ENCODE peak calls at places on chromosomes 5 and 9, in seven cellular contexts. One of them, this sample, is unnamed.

GRCh38 chr9:129333613-129333960 is 155.5 kb upstream of the IER5L start:
- DNase-seq in IMR-90: no peak
- DNase-seq in mesendoderm: peak
- DNase-seq in H1: no peak
- DNase-seq in mesenchymal stem cell: peak
- DNase-seq in trophoblast cell: peak
- DNase-seq in neuronal stem cell: no peak
- DNase-seq in this sample: peak

GRCh38 chr9:76365028-76365427 is 29.2 kb downstream of the RFK start:
- DNase-seq in mesenchymal stem cell: no peak
- DNase-seq in IMR-90: peak
- DNase-seq in neuronal stem cell: peak
- DNase-seq in H1: no peak
- DNase-seq in mesendoderm: peak
- DNase-seq in trophoblast cell: peak
- DNase-seq in this sample: no peak

GRCh38 chr5:112907166-112907611 is 14.8 kb downstream of the REEP5 start:
- DNase-seq in mesenchymal stem cell: no peak
- DNase-seq in mesendoderm: no peak
- DNase-seq in IMR-90: no peak
- DNase-seq in neuronal stem cell: no peak
- DNase-seq in H1: no peak
- DNase-seq in trophoblast cell: no peak
- DNase-seq in this sample: no peak

GRCh38 chr5:82106207-82106606 is 134.4 kb downstream of the ATG10 start:
- DNase-seq in mesendoderm: peak
- DNase-seq in IMR-90: peak
- DNase-seq in trophoblast cell: no peak
- DNase-seq in mesenchymal stem cell: peak
- DNase-seq in H1: no peak
- DNase-seq in neuronal stem cell: no peak
- DNase-seq in this sample: no peak

GRCh38 chr5:131186561-131187256 is 16.0 kb downstream of the LYRM7 start:
- DNase-seq in neuronal stem cell: no peak
- DNase-seq in trophoblast cell: no peak
- DNase-seq in mesenchymal stem cell: peak
- DNase-seq in IMR-90: peak
- DNase-seq in H1: no peak
- DNase-seq in mesendoderm: no peak
- DNase-seq in this sample: no peak

GRCh38 chr5:74075900-74076484 is 450.0 kb downstream of the ARHGEF28 start:
- DNase-seq in neuronal stem cell: no peak
- DNase-seq in mesenchymal stem cell: no peak
- DNase-seq in IMR-90: peak
- DNase-seq in trophoblast cell: peak
- DNase-seq in mesendoderm: no peak
- DNase-seq in H1: no peak
- DNase-seq in this sample: no peak

GRCh38 chr9:95379630-95380029 is 62.1 kb upstream of the FANCC start:
- DNase-seq in IMR-90: no peak
- DNase-seq in mesenchymal stem cell: no peak
- DNase-seq in neuronal stem cell: no peak
- DNase-seq in H1: no peak
- DNase-seq in trophoblast cell: no peak
- DNase-seq in mesendoderm: no peak
- DNase-seq in this sample: no peak

GRCh38 chr9:70817306-70817705 is 304.1 kb downstream of the TRPM3 start:
- DNase-seq in mesenchymal stem cell: no peak
- DNase-seq in neuronal stem cell: no peak
- DNase-seq in IMR-90: no peak
- DNase-seq in trophoblast cell: no peak
- DNase-seq in mesendoderm: no peak
- DNase-seq in H1: no peak
- DNase-seq in this sample: no peak

GRCh38 chr5:64811050-64811640 is 42.4 kb downstream of the CWC27 start:
- DNase-seq in H1: no peak
- DNase-seq in neuronal stem cell: peak
- DNase-seq in mesendoderm: peak
- DNase-seq in trophoblast cell: peak
- DNase-seq in mesenchymal stem cell: peak
- DNase-seq in IMR-90: peak
- DNase-seq in this sample: no peak

GRCh38 chr5:174872271-174872670 is 147.9 kb downstream of the MSX2 start:
- DNase-seq in neuronal stem cell: no peak
- DNase-seq in H1: no peak
- DNase-seq in mesendoderm: no peak
- DNase-seq in trophoblast cell: peak
- DNase-seq in mesenchymal stem cell: no peak
- DNase-seq in IMR-90: no peak
- DNase-seq in this sample: no peak

GRCh38 chr9:101326501-101326900 is 58.3 kb downstream of the BAAT start:
- DNase-seq in mesenchymal stem cell: no peak
- DNase-seq in trophoblast cell: no peak
- DNase-seq in H1: no peak
- DNase-seq in neuronal stem cell: no peak
- DNase-seq in IMR-90: no peak
- DNase-seq in mesendoderm: no peak
- DNase-seq in this sample: no peak

GRCh38 chr5:82151217-82151616 is 126.9 kb downstream of the RPS23 start:
- DNase-seq in trophoblast cell: peak
- DNase-seq in H1: no peak
- DNase-seq in IMR-90: no peak
- DNase-seq in mesenchymal stem cell: no peak
- DNase-seq in mesendoderm: no peak
- DNase-seq in neuronal stem cell: no peak
- DNase-seq in this sample: no peak

GRCh38 chr9:7862170-7862569 is 62.6 kb upstream of the DMAC1 start:
- DNase-seq in mesendoderm: no peak
- DNase-seq in IMR-90: no peak
- DNase-seq in mesenchymal stem cell: no peak
- DNase-seq in neuronal stem cell: no peak
- DNase-seq in trophoblast cell: no peak
- DNase-seq in H1: no peak
- DNase-seq in this sample: no peak

GRCh38 chr9:128128836-128129590 is 1.5 kb upstream of the PTGES2 start:
- DNase-seq in mesendoderm: no peak
- DNase-seq in IMR-90: no peak
- DNase-seq in mesenchymal stem cell: no peak
- DNase-seq in trophoblast cell: no peak
- DNase-seq in H1: no peak
- DNase-seq in neuronal stem cell: no peak
- DNase-seq in this sample: no peak

GRCh38 chr9:120435066-120435465 is 144.9 kb downstream of the CDK5RAP2 start:
- DNase-seq in mesenchymal stem cell: peak
- DNase-seq in IMR-90: peak
- DNase-seq in neuronal stem cell: no peak
- DNase-seq in trophoblast cell: no peak
- DNase-seq in mesendoderm: no peak
- DNase-seq in H1: no peak
- DNase-seq in this sample: no peak

GRCh38 chr5:1894243-1894642 is 11.5 kb upstream of the IRX4 start:
- DNase-seq in H1: no peak
- DNase-seq in neuronal stem cell: no peak
- DNase-seq in IMR-90: no peak
- DNase-seq in mesenchymal stem cell: no peak
- DNase-seq in trophoblast cell: no peak
- DNase-seq in mesendoderm: peak
- DNase-seq in this sample: no peak

GRCh38 chr5:176131771-176132170 is 106.5 kb upstream of the SIMC1 start:
- DNase-seq in mesenchymal stem cell: no peak
- DNase-seq in mesendoderm: no peak
- DNase-seq in neuronal stem cell: no peak
- DNase-seq in H1: no peak
- DNase-seq in trophoblast cell: no peak
- DNase-seq in IMR-90: no peak
- DNase-seq in this sample: no peak

GRCh38 chr5:139403787-139404483 is at the start of gene SPATA24:
- DNase-seq in trophoblast cell: peak
- DNase-seq in H1: peak
- DNase-seq in mesenchymal stem cell: peak
- DNase-seq in IMR-90: peak
- DNase-seq in neuronal stem cell: peak
- DNase-seq in mesendoderm: peak
- DNase-seq in this sample: peak

GRCh38 chr9:4839470-4839912 is 46.7 kb downstream of the RCL1 start:
- DNase-seq in H1: no peak
- DNase-seq in trophoblast cell: no peak
- DNase-seq in mesenchymal stem cell: peak
- DNase-seq in IMR-90: peak
- DNase-seq in mesendoderm: no peak
- DNase-seq in neuronal stem cell: no peak
- DNase-seq in this sample: no peak
- H3K4me2 ChIP-seq in H1: no peak
- H3K4me2 ChIP-seq in trophoblast cell: no peak
- H3K4me2 ChIP-seq in mesenchymal stem cell: no peak
- H3K4me2 ChIP-seq in IMR-90: no peak
- H3K4me2 ChIP-seq in mesendoderm: no peak
- H3K4me2 ChIP-seq in neuronal stem cell: no peak
- H3K4me2 ChIP-seq in this sample: no peak

GRCh38 chr5:41368158-41368557 is 142.2 kb downstream of the PLCXD3 start:
- DNase-seq in H1: no peak
- DNase-seq in IMR-90: peak
- DNase-seq in mesenchymal stem cell: no peak
- DNase-seq in trophoblast cell: no peak
- DNase-seq in neuronal stem cell: no peak
- DNase-seq in mesendoderm: no peak
- DNase-seq in this sample: no peak

GRCh38 chr5:41370482-41370881 is 139.9 kb downstream of the PLCXD3 start:
- DNase-seq in trophoblast cell: no peak
- DNase-seq in H1: no peak
- DNase-seq in mesendoderm: peak
- DNase-seq in IMR-90: no peak
- DNase-seq in neuronal stem cell: no peak
- DNase-seq in mesenchymal stem cell: no peak
- DNase-seq in this sample: no peak

GRCh38 chr5:41371741-41372140 is 138.7 kb downstream of the PLCXD3 start:
- DNase-seq in mesendoderm: no peak
- DNase-seq in trophoblast cell: peak
- DNase-seq in IMR-90: peak
- DNase-seq in neuronal stem cell: no peak
- DNase-seq in mesenchymal stem cell: no peak
- DNase-seq in H1: no peak
- DNase-seq in this sample: no peak

GRCh38 chr5:41369799-41370198 is 140.6 kb downstream of the PLCXD3 start:
- DNase-seq in mesendoderm: peak
- DNase-seq in IMR-90: no peak
- DNase-seq in H1: no peak
- DNase-seq in mesenchymal stem cell: no peak
- DNase-seq in neuronal stem cell: no peak
- DNase-seq in trophoblast cell: no peak
- DNase-seq in this sample: no peak
- H2BK120ac ChIP-seq in mesendoderm: no peak
- H2BK120ac ChIP-seq in IMR-90: no peak
- H2BK120ac ChIP-seq in H1: no peak
- H2BK120ac ChIP-seq in mesenchymal stem cell: no peak
- H2BK120ac ChIP-seq in neuronal stem cell: no peak
- H2BK120ac ChIP-seq in trophoblast cell: no peak
- H2BK120ac ChIP-seq in this sample: no peak

GRCh38 chr5:37060030-37060429 is 183.5 kb downstream of the NIPBL start:
- DNase-seq in H1: no peak
- DNase-seq in neuronal stem cell: no peak
- DNase-seq in IMR-90: no peak
- DNase-seq in mesenchymal stem cell: no peak
- DNase-seq in trophoblast cell: no peak
- DNase-seq in mesendoderm: no peak
- DNase-seq in this sample: no peak

GRCh38 chr5:37056762-37057161 is 180.2 kb downstream of the NIPBL start:
- DNase-seq in mesendoderm: no peak
- DNase-seq in mesenchymal stem cell: no peak
- DNase-seq in H1: no peak
- DNase-seq in IMR-90: no peak
- DNase-seq in neuronal stem cell: no peak
- DNase-seq in trophoblast cell: no peak
- DNase-seq in this sample: no peak

GRCh38 chr5:37054391-37054790 is 177.8 kb downstream of the NIPBL start:
- DNase-seq in IMR-90: no peak
- DNase-seq in mesendoderm: no peak
- DNase-seq in mesenchymal stem cell: no peak
- DNase-seq in H1: no peak
- DNase-seq in neuronal stem cell: no peak
- DNase-seq in trophoblast cell: no peak
- DNase-seq in this sample: no peak

GRCh38 chr5:37055383-37055990 is 178.9 kb downstream of the NIPBL start:
- DNase-seq in IMR-90: no peak
- DNase-seq in H1: no peak
- DNase-seq in mesenchymal stem cell: no peak
- DNase-seq in mesendoderm: no peak
- DNase-seq in trophoblast cell: no peak
- DNase-seq in neuronal stem cell: no peak
- DNase-seq in this sample: no peak
- H3K4me2 ChIP-seq in IMR-90: no peak
- H3K4me2 ChIP-seq in H1: no peak
- H3K4me2 ChIP-seq in mesenchymal stem cell: no peak
- H3K4me2 ChIP-seq in mesendoderm: no peak
- H3K4me2 ChIP-seq in trophoblast cell: no peak
- H3K4me2 ChIP-seq in neuronal stem cell: no peak
- H3K4me2 ChIP-seq in this sample: no peak

GRCh38 chr5:40906351-40906751 is 2.9 kb upstream of the C7 start:
- DNase-seq in trophoblast cell: no peak
- DNase-seq in mesenchymal stem cell: no peak
- DNase-seq in neuronal stem cell: no peak
- DNase-seq in mesendoderm: no peak
- DNase-seq in IMR-90: peak
- DNase-seq in H1: no peak
- DNase-seq in this sample: no peak
- H2BK120ac ChIP-seq in trophoblast cell: no peak
- H2BK120ac ChIP-seq in mesenchymal stem cell: no peak
- H2BK120ac ChIP-seq in neuronal stem cell: no peak
- H2BK120ac ChIP-seq in mesendoderm: no peak
- H2BK120ac ChIP-seq in IMR-90: peak
- H2BK120ac ChIP-seq in H1: no peak
- H2BK120ac ChIP-seq in this sample: no peak

DNA sequence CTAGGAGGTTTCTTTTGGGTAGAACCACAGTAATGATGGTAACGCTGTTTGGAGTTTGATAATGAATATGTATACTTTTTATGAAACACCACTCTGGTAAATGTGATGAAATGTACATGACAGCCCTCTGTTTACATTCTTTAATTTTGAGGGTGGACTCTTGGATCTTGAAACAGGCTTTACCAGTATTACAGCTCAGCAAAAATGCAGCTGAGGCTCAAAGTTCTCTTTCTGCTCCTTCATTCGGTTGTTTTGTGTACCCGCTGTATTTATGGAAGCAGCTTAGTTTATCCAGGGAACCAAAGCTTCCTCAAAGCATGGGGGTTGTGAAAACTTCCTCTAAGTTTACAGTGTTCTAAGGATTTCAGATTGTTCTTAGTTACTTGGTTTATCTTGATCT is 11.1 kb downstream of the GAPVD1 start:
- DNase-seq in H1: no peak
- DNase-seq in IMR-90: peak
- DNase-seq in mesenchymal stem cell: peak
- DNase-seq in neuronal stem cell: no peak
- DNase-seq in trophoblast cell: peak
- DNase-seq in mesendoderm: no peak
- DNase-seq in this sample: no peak
- H3K4me2 ChIP-seq in H1: no peak
- H3K4me2 ChIP-seq in IMR-90: peak
- H3K4me2 ChIP-seq in mesenchymal stem cell: no peak
- H3K4me2 ChIP-seq in neuronal stem cell: no peak
- H3K4me2 ChIP-seq in trophoblast cell: no peak
- H3K4me2 ChIP-seq in mesendoderm: no peak
- H3K4me2 ChIP-seq in this sample: no peak